ENCODE peak calls at places on chromosomes 2 and 18, in eight cellular contexts. One of them, this sample, is unnamed.

GRCh38 chr2:52327641-52328040 is 1295.7 kb upstream of the NRXN1 start:
- DNase-seq in activated CD4-positive, alpha-beta T cell treated with anti-CD3 and anti-CD28 coated beads for 48 hours: no peak
- DNase-seq in RCC 7860: no peak
- DNase-seq in EL: no peak
- DNase-seq in glutamatergic neuron: no peak
- DNase-seq in aorta: no peak
- DNase-seq in stimulated activated naive CD8-positive, alpha-beta T cell treated with anti-CD3 and anti-CD28 coated beads, Interleukin-15, amount 100 ng/mL, for 72 hours: no peak
- DNase-seq in NCI-H748 treated with DMSO at 0.1 percent for 48 hours: no peak
- DNase-seq in this sample: no peak

GRCh38 chr2:71646028-71646427 is 192.7 kb downstream of the DYSF start:
- DNase-seq in activated CD4-positive, alpha-beta T cell treated with anti-CD3 and anti-CD28 coated beads for 48 hours: no peak
- DNase-seq in RCC 7860: no peak
- DNase-seq in EL: peak
- DNase-seq in glutamatergic neuron: no peak
- DNase-seq in aorta: peak
- DNase-seq in stimulated activated naive CD8-positive, alpha-beta T cell treated with anti-CD3 and anti-CD28 coated beads, Interleukin-15, amount 100 ng/mL, for 72 hours: no peak
- DNase-seq in NCI-H748 treated with DMSO at 0.1 percent for 48 hours: no peak
- DNase-seq in this sample: peak

GRCh38 chr2:27717070-27717453 is 53.4 kb downstream of the SLC4A1AP start:
- DNase-seq in activated CD4-positive, alpha-beta T cell treated with anti-CD3 and anti-CD28 coated beads for 48 hours: peak
- DNase-seq in RCC 7860: no peak
- DNase-seq in EL: peak
- DNase-seq in glutamatergic neuron: peak
- DNase-seq in aorta: no peak
- DNase-seq in stimulated activated naive CD8-positive, alpha-beta T cell treated with anti-CD3 and anti-CD28 coated beads, Interleukin-15, amount 100 ng/mL, for 72 hours: no peak
- DNase-seq in NCI-H748 treated with DMSO at 0.1 percent for 48 hours: no peak
- DNase-seq in this sample: peak

GRCh38 chr2:52428224-52428623 is 1339.4 kb upstream of the CHAC2 start:
- DNase-seq in activated CD4-positive, alpha-beta T cell treated with anti-CD3 and anti-CD28 coated beads for 48 hours: no peak
- DNase-seq in RCC 7860: no peak
- DNase-seq in EL: no peak
- DNase-seq in glutamatergic neuron: no peak
- DNase-seq in aorta: no peak
- DNase-seq in stimulated activated naive CD8-positive, alpha-beta T cell treated with anti-CD3 and anti-CD28 coated beads, Interleukin-15, amount 100 ng/mL, for 72 hours: no peak
- DNase-seq in NCI-H748 treated with DMSO at 0.1 percent for 48 hours: no peak
- DNase-seq in this sample: no peak

GRCh38 chr18:10928971-10929373 is 220.4 kb downstream of the PIEZO2 start:
- DNase-seq in activated CD4-positive, alpha-beta T cell treated with anti-CD3 and anti-CD28 coated beads for 48 hours: no peak
- DNase-seq in RCC 7860: peak
- DNase-seq in EL: peak
- DNase-seq in glutamatergic neuron: no peak
- DNase-seq in aorta: no peak
- DNase-seq in stimulated activated naive CD8-positive, alpha-beta T cell treated with anti-CD3 and anti-CD28 coated beads, Interleukin-15, amount 100 ng/mL, for 72 hours: no peak
- DNase-seq in NCI-H748 treated with DMSO at 0.1 percent for 48 hours: no peak
- DNase-seq in this sample: peak

GRCh38 chr2:64675860-64676259 is 22.1 kb upstream of the SERTAD2 start:
- DNase-seq in activated CD4-positive, alpha-beta T cell treated with anti-CD3 and anti-CD28 coated beads for 48 hours: peak
- DNase-seq in RCC 7860: peak
- DNase-seq in EL: no peak
- DNase-seq in glutamatergic neuron: no peak
- DNase-seq in aorta: no peak
- DNase-seq in stimulated activated naive CD8-positive, alpha-beta T cell treated with anti-CD3 and anti-CD28 coated beads, Interleukin-15, amount 100 ng/mL, for 72 hours: peak
- DNase-seq in NCI-H748 treated with DMSO at 0.1 percent for 48 hours: no peak
- DNase-seq in this sample: peak

GRCh38 chr2:69163109-69163508 is 150.1 kb downstream of the ANTXR1 start:
- DNase-seq in activated CD4-positive, alpha-beta T cell treated with anti-CD3 and anti-CD28 coated beads for 48 hours: no peak
- DNase-seq in RCC 7860: peak
- DNase-seq in EL: peak
- DNase-seq in glutamatergic neuron: no peak
- DNase-seq in aorta: peak
- DNase-seq in stimulated activated naive CD8-positive, alpha-beta T cell treated with anti-CD3 and anti-CD28 coated beads, Interleukin-15, amount 100 ng/mL, for 72 hours: no peak
- DNase-seq in NCI-H748 treated with DMSO at 0.1 percent for 48 hours: no peak
- DNase-seq in this sample: peak

GRCh38 chr18:23967321-23968089 is 47.0 kb upstream of the TTC39C start:
- DNase-seq in activated CD4-positive, alpha-beta T cell treated with anti-CD3 and anti-CD28 coated beads for 48 hours: peak
- DNase-seq in RCC 7860: no peak
- DNase-seq in EL: no peak
- DNase-seq in glutamatergic neuron: no peak
- DNase-seq in aorta: no peak
- DNase-seq in stimulated activated naive CD8-positive, alpha-beta T cell treated with anti-CD3 and anti-CD28 coated beads, Interleukin-15, amount 100 ng/mL, for 72 hours: peak
- DNase-seq in NCI-H748 treated with DMSO at 0.1 percent for 48 hours: no peak
- DNase-seq in this sample: no peak

GRCh38 chr2:172098650-172099471 is 3.8 kb downstream of the DLX2 start:
- DNase-seq in activated CD4-positive, alpha-beta T cell treated with anti-CD3 and anti-CD28 coated beads for 48 hours: peak
- DNase-seq in RCC 7860: peak
- DNase-seq in EL: peak
- DNase-seq in glutamatergic neuron: peak
- DNase-seq in aorta: no peak
- DNase-seq in stimulated activated naive CD8-positive, alpha-beta T cell treated with anti-CD3 and anti-CD28 coated beads, Interleukin-15, amount 100 ng/mL, for 72 hours: peak
- DNase-seq in NCI-H748 treated with DMSO at 0.1 percent for 48 hours: no peak
- DNase-seq in this sample: peak

GRCh38 chr18:79682896-79683625 is 3.5 kb downstream of the CTDP1 start:
- DNase-seq in activated CD4-positive, alpha-beta T cell treated with anti-CD3 and anti-CD28 coated beads for 48 hours: peak
- DNase-seq in RCC 7860: no peak
- DNase-seq in EL: no peak
- DNase-seq in glutamatergic neuron: no peak
- DNase-seq in aorta: peak
- DNase-seq in stimulated activated naive CD8-positive, alpha-beta T cell treated with anti-CD3 and anti-CD28 coated beads, Interleukin-15, amount 100 ng/mL, for 72 hours: peak
- DNase-seq in NCI-H748 treated with DMSO at 0.1 percent for 48 hours: no peak
- DNase-seq in this sample: no peak

GRCh38 chr2:229141626-229142025 is 129.5 kb downstream of the PID1 start:
- DNase-seq in activated CD4-positive, alpha-beta T cell treated with anti-CD3 and anti-CD28 coated beads for 48 hours: no peak
- DNase-seq in RCC 7860: peak
- DNase-seq in EL: peak
- DNase-seq in glutamatergic neuron: no peak
- DNase-seq in aorta: no peak
- DNase-seq in stimulated activated naive CD8-positive, alpha-beta T cell treated with anti-CD3 and anti-CD28 coated beads, Interleukin-15, amount 100 ng/mL, for 72 hours: no peak
- DNase-seq in NCI-H748 treated with DMSO at 0.1 percent for 48 hours: no peak
- DNase-seq in this sample: peak

GRCh38 chr2:235347691-235348090 is 146.2 kb upstream of the AGAP1 start:
- DNase-seq in activated CD4-positive, alpha-beta T cell treated with anti-CD3 and anti-CD28 coated beads for 48 hours: no peak
- DNase-seq in RCC 7860: peak
- DNase-seq in EL: peak
- DNase-seq in glutamatergic neuron: no peak
- DNase-seq in aorta: no peak
- DNase-seq in stimulated activated naive CD8-positive, alpha-beta T cell treated with anti-CD3 and anti-CD28 coated beads, Interleukin-15, amount 100 ng/mL, for 72 hours: no peak
- DNase-seq in NCI-H748 treated with DMSO at 0.1 percent for 48 hours: no peak
- DNase-seq in this sample: peak

GRCh38 chr2:187569042-187569441 is 14.8 kb upstream of the TFPI start:
- DNase-seq in activated CD4-positive, alpha-beta T cell treated with anti-CD3 and anti-CD28 coated beads for 48 hours: no peak
- DNase-seq in RCC 7860: peak
- DNase-seq in EL: no peak
- DNase-seq in glutamatergic neuron: no peak
- DNase-seq in aorta: no peak
- DNase-seq in stimulated activated naive CD8-positive, alpha-beta T cell treated with anti-CD3 and anti-CD28 coated beads, Interleukin-15, amount 100 ng/mL, for 72 hours: no peak
- DNase-seq in NCI-H748 treated with DMSO at 0.1 percent for 48 hours: no peak
- DNase-seq in this sample: no peak

GRCh38 chr2:33924770-33925169 is 325.7 kb upstream of the FAM98A start:
- DNase-seq in activated CD4-positive, alpha-beta T cell treated with anti-CD3 and anti-CD28 coated beads for 48 hours: no peak
- DNase-seq in RCC 7860: no peak
- DNase-seq in EL: no peak
- DNase-seq in glutamatergic neuron: no peak
- DNase-seq in aorta: no peak
- DNase-seq in stimulated activated naive CD8-positive, alpha-beta T cell treated with anti-CD3 and anti-CD28 coated beads, Interleukin-15, amount 100 ng/mL, for 72 hours: no peak
- DNase-seq in NCI-H748 treated with DMSO at 0.1 percent for 48 hours: no peak
- DNase-seq in this sample: no peak

GRCh38 chr2:231104115-231104713 is 20.6 kb downstream of the HTR2B start:
- DNase-seq in activated CD4-positive, alpha-beta T cell treated with anti-CD3 and anti-CD28 coated beads for 48 hours: peak
- DNase-seq in RCC 7860: peak
- DNase-seq in EL: peak
- DNase-seq in glutamatergic neuron: peak
- DNase-seq in aorta: peak
- DNase-seq in stimulated activated naive CD8-positive, alpha-beta T cell treated with anti-CD3 and anti-CD28 coated beads, Interleukin-15, amount 100 ng/mL, for 72 hours: peak
- DNase-seq in NCI-H748 treated with DMSO at 0.1 percent for 48 hours: peak
- DNase-seq in this sample: peak

This sample was measured in ELR.